ENCODE peak calls at places on chromosomes 7 and 10, in five cellular contexts. L, Q, B, R and A are unnamed samples. For H3K4me1, the result is how much of the 10 kb centered on the place peaks cover.

GRCh38 chr10:8543361-8544056 is 489.0 kb downstream of the GATA3 start:
- DNase-seq in B (no peak), R (no peak), L (no peak), Q (no peak), A (no peak)

GRCh38 chr7:34155225-34155908 is 250.0 kb downstream of the BMPER start:
- DNase-seq in B (no peak), R (peak), Q (no peak), L (no peak), A (peak)

GRCh38 chr10:71727429-71728217 is 8.0 kb upstream of the C10orf105 start:
- DNase-seq in B (peak), Q (peak), R (no peak), L (peak), A (peak)

GRCh38 chr7:84637568-84638338 is 443.2 kb upstream of the SEMA3A start:
- DNase-seq in R (peak), L (no peak), B (no peak), Q (no peak), A (no peak)

GRCh38 chr7:39589323-39590111 is 23.3 kb downstream of the YAE1 start:
- DNase-seq in L (peak), Q (peak), B (peak), R (peak), A (peak)

GRCh38 chr7:92614586-92615237 is 24.5 kb upstream of the FAM133B start:
- DNase-seq in Q (peak), L (no peak), B (no peak), R (no peak), A (no peak)

GRCh38 chr10:78752708-78753107 is 316.1 kb upstream of the ZMIZ1 start:
- DNase-seq in R (no peak), Q (no peak), L (no peak), B (no peak), A (no peak)

GRCh38 chr10:133378251-133379096 is 588 bp upstream of the PAOX start:
- DNase-seq in B (no peak), R (peak), Q (peak), L (peak), A (peak)

GRCh38 chr7:2476776-2477446 is 713 bp upstream of the GRIFIN start:
- DNase-seq in L (no peak), B (no peak), Q (no peak), R (peak), A (no peak)

GRCh38 chr10:118590334-118590733 is 5.1 kb downstream of the PRLHR start:
- DNase-seq in Q (peak), L (no peak), R (peak), B (no peak), A (no peak)

GRCh38 chr10:125026974-125027735 is 85.2 kb downstream of the ZRANB1 start:
- DNase-seq in L (no peak), B (no peak), Q (no peak), R (no peak), A (no peak)

GRCh38 chr7:151394076-151395035 is 15.5 kb downstream of the WDR86 start:
- DNase-seq in R (no peak), B (no peak), Q (no peak), L (no peak), A (no peak)

GRCh38 chr10:127679642-127680255 is 57.2 kb upstream of the FOXI2 start:
- DNase-seq in B (no peak), L (no peak), Q (no peak), R (peak), A (no peak)

GRCh38 chr10:2679646-2680045 is 387.7 kb upstream of the PFKP start:
- DNase-seq in R (no peak), B (no peak), L (no peak), Q (no peak), A (no peak)

GRCh38 chr7:4849390-4849789 is 12.4 kb downstream of the PAPOLB start:
- DNase-seq in B (no peak), L (peak), R (peak), Q (peak), A (no peak)

GRCh38 chr7:99083068-99083651 is 60.7 kb downstream of the SMURF1 start:
- DNase-seq in B (no peak), L (no peak), R (no peak), Q (no peak), A (no peak)

GRCh38 chr7:129368389-129368986 is 65.7 kb upstream of the STRIP2 start:
- DNase-seq in R (no peak), B (peak), L (no peak), Q (no peak), A (no peak)

GRCh38 chr10:4011136-4011812 is 226.3 kb upstream of the KLF6 start:
- DNase-seq in B (no peak), R (no peak), L (no peak), Q (no peak), A (no peak)

GRCh38 chr7:113086431-113086888 is at the start of gene GPR85:
- DNase-seq in L (peak), Q (peak), R (peak), B (no peak), A (peak)

GRCh38 chr10:27108165-27108564 is 7.9 kb upstream of the ANKRD26 start:
- DNase-seq in B (no peak), Q (no peak), R (no peak), L (no peak), A (no peak)

GRCh38 chr7:44449531-44449930 is 40.9 kb downstream of the NUDCD3 start:
- DNase-seq in Q (no peak), L (no peak), B (no peak), R (no peak), A (no peak)

GRCh38 chr7:27992092-27992491 is 188.5 kb downstream of the JAZF1 start:
- DNase-seq in R (no peak), B (no peak), L (no peak), Q (no peak), A (no peak)

GRCh38 chr7:148697256-148697841 is 1.4 kb upstream of the CUL1 start:
- DNase-seq in Q (peak), L (peak), B (no peak), R (no peak), A (peak)

GRCh38 chr7:151754142-151754590 is 122.7 kb downstream of the PRKAG2 start:
- DNase-seq in Q (peak), B (no peak), R (peak), L (no peak), A (peak)

GRCh38 chr7:157805716-157806115 is 468.9 kb downstream of the DNAJB6 start:
- DNase-seq in L (no peak), Q (no peak), R (no peak), B (no peak), A (no peak)

GRCh38 chr7:7498881-7499280 is 36.8 kb downstream of the COL28A1 start:
- DNase-seq in Q (no peak), L (no peak), R (no peak), B (no peak), A (no peak)

GRCh38 chr7:84302949-84303348 is 108.4 kb upstream of the SEMA3A start:
- DNase-seq in B (no peak), R (no peak), Q (no peak), L (no peak), A (no peak)

GRCh38 chr7:21580073-21580521 is 37.3 kb downstream of the DNAH11 start:
- DNase-seq in Q (no peak), L (no peak), R (no peak), B (peak), A (no peak)

GRCh38 chr10:112446055-112446854 is 459 bp downstream of the ZDHHC6 start:
- DNase-seq in R (no peak), L (peak), Q (no peak), B (no peak), A (peak)

GRCh38 chr7:45574521-45575500 is 643 bp downstream of the ADCY1 start:
- DNase-seq in L (no peak), B (no peak), Q (no peak), R (peak), A (no peak)

GRCh38 chr10:11325817-11326216 is 285.6 kb downstream of the USP6NL start:
- DNase-seq in B (no peak), R (no peak), Q (no peak), L (no peak), A (no peak)

GRCh38 chr7:127819975-127820778 is 168.2 kb downstream of the SND1 start:
- DNase-seq in R (no peak), L (no peak), B (peak), Q (no peak), A (no peak)

GRCh38 chr7:29119538-29119937 is 26.8 kb downstream of the CPVL start:
- DNase-seq in B (no peak), Q (no peak), R (no peak), L (no peak), A (no peak)

GRCh38 chr10:5665380-5666323 is 743 bp downstream of the ASB13 start:
- DNase-seq in Q (peak), L (no peak), R (peak), B (no peak), A (no peak)

GRCh38 chr7:51240868-51241267 is 75.7 kb downstream of the COBL start:
- DNase-seq in L (no peak), B (no peak), Q (peak), R (no peak), A (no peak)

GRCh38 chr7:44085549-44085948 is 3.2 kb upstream of the POLM start:
- DNase-seq in B (no peak), Q (no peak), R (no peak), L (no peak), A (no peak)

GRCh38 chr10:905503-905902 is 26.0 kb downstream of the LARP4B start:
- DNase-seq in R (no peak), B (no peak), L (no peak), Q (no peak), A (no peak)

GRCh38 chr10:78644550-78644949 is 424.2 kb upstream of the ZMIZ1 start:
- DNase-seq in L (no peak), Q (no peak), B (no peak), R (no peak), A (no peak)

GRCh38 chr10:103079100-103079499 is 114.0 kb downstream of the NT5C2 start:
- DNase-seq in R (no peak), B (no peak), Q (no peak), L (no peak), A (no peak)

GRCh38 chr10:103082683-103083082 is 110.4 kb downstream of the NT5C2 start:
- DNase-seq in B (no peak), Q (no peak), R (no peak), L (no peak), A (no peak)

GRCh38 chr10:103079946-103080345 is 113.1 kb downstream of the NT5C2 start:
- DNase-seq in L (no peak), B (no peak), Q (no peak), R (no peak), A (no peak)

GRCh38 chr10:103078676-103079075 is 114.4 kb downstream of the NT5C2 start:
- DNase-seq in R (no peak), B (no peak), Q (no peak), L (no peak), A (no peak)

GRCh38 chr10:103080891-103081581 is 112.0 kb downstream of the NT5C2 start:
- DNase-seq in R (no peak), B (no peak), Q (no peak), L (no peak), A (no peak)
- H3K4me1 ChIP-seq in R (under half), B (under half), Q (under half), L (under half), A (under half)

GRCh38 chr7:17236603-17237002 is 61.8 kb upstream of the AHR start:
- DNase-seq in Q (no peak), R (no peak), L (no peak), B (no peak), A (no peak)
- H3K4me1 ChIP-seq in Q (under half), R (under half), L (under half), B (under half), A (under half)

DNA sequence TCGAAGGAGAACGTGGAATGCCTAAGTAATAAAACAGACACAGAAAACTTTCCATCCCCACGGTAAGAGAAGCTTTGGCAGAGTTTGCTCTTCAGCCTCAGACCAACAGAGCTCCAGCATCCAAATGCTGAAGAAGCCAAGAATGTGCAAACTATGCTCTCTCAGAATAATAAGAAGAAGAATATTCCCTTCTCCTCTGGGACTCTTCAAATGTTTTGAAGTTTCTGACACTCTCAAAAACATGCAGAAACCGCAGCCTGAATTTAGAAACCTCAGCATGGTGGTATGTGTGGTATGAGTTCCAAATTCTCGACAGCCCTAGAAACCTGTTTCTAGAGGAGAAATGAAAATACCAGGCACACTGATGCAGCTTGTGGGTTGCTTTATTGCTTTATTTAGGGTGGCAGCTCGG is 113.3 kb downstream of the KCNMA1 start:
- DNase-seq in B (no peak), R (no peak), L (no peak), Q (no peak), A (no peak)
- H3K4me1 ChIP-seq in B (under half), R (under half), L (under half), Q (under half), A (under half)

DNA sequence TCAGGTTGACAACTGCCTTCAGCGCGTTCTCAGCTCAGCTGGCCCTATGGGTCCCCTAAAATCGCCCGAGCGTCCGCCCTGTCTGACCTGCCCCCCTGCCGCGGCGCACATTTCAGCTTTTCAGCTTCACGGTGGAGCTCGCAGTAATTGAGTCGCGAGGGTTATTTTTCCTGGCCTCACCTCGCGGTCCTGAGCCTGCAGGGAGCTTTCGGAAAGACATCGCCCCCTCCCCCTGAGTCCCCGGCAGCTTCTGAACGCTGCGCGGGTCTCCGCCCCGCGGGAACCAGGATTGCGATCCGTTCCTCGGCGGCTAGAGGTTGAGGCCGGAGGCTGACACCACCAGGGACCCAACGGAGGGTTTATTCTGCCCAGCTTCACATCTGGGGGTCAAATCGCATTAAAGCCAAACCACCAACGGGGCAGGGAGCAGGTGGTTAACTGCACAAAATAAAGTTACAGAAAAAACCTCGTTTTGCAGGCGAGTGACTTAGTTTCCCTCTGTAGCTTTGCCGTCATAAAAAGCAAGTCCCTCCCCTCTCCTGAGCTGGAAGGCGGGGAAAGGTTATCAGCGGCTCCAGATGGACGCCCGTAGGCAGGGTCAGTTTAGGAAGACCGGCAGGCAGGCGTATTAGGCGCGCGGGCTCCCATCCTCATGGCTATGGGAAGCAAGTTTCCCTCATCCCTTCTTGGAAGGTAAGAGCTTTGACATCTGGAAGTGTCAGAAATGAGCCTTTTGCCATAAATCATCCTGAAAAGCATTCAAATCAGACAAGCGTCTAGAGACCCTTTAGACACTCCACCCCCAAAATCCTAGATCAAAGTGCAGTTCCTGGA is 10.9 kb downstream of the TWIST1 start:
- DNase-seq in Q (no peak), L (no peak), B (no peak), R (peak), A (no peak)
- H3K4me1 ChIP-seq in Q (under half), L (under half), B (under half), R (under half), A (under half)